ENCODE peak calls at places on chromosomes 13 and 19, in five cellular contexts. One of them, this sample, is unnamed. For H3K27me3 and H3K4me1, the result is how much of the 10 kb centered on the place peaks cover.

GRCh38 chr13:42671502-42671901 is 97.5 kb downstream of the TNFSF11 start:
- DNase-seq in pancreas: no peak
- DNase-seq in PC-3: no peak
- DNase-seq in thyroid gland: no peak
- DNase-seq in astrocyte: no peak
- DNase-seq in this sample: no peak

GRCh38 chr19:47650695-47651094 is 41.8 kb downstream of the BICRA start:
- DNase-seq in pancreas: no peak
- DNase-seq in PC-3: no peak
- DNase-seq in thyroid gland: no peak
- DNase-seq in astrocyte: no peak
- DNase-seq in this sample: no peak

GRCh38 chr19:1407662-1408299 is 395 bp downstream of the DAZAP1 start:
- DNase-seq in pancreas: peak
- DNase-seq in PC-3: no peak
- DNase-seq in thyroid gland: no peak
- DNase-seq in astrocyte: no peak
- DNase-seq in this sample: no peak

GRCh38 chr19:16535381-16535780 is 6.9 kb downstream of the CHERP start:
- DNase-seq in pancreas: no peak
- DNase-seq in PC-3: no peak
- DNase-seq in thyroid gland: no peak
- DNase-seq in astrocyte: no peak
- DNase-seq in this sample: no peak

GRCh38 chr19:3358919-3359849 is 7.2 kb upstream of the NFIC start:
- DNase-seq in pancreas: peak
- DNase-seq in PC-3: peak
- DNase-seq in thyroid gland: peak
- DNase-seq in astrocyte: no peak
- DNase-seq in this sample: no peak

GRCh38 chr13:99124695-99125334 is 75.8 kb upstream of the UBAC2 start:
- DNase-seq in pancreas: no peak
- DNase-seq in PC-3: peak
- DNase-seq in thyroid gland: no peak
- DNase-seq in astrocyte: peak
- DNase-seq in this sample: peak

GRCh38 chr19:3765121-3765520 is 2.6 kb downstream of the MRPL54 start:
- DNase-seq in pancreas: no peak
- DNase-seq in PC-3: no peak
- DNase-seq in thyroid gland: no peak
- DNase-seq in astrocyte: no peak
- DNase-seq in this sample: no peak

GRCh38 chr13:112161441-112162301 is 94.7 kb downstream of the SOX1 start:
- DNase-seq in pancreas: peak
- DNase-seq in PC-3: no peak
- DNase-seq in thyroid gland: no peak
- DNase-seq in astrocyte: no peak
- DNase-seq in this sample: no peak

GRCh38 chr13:50344717-50345116 is 329.5 kb downstream of the KCNRG start:
- DNase-seq in pancreas: no peak
- DNase-seq in PC-3: no peak
- DNase-seq in thyroid gland: no peak
- DNase-seq in astrocyte: no peak
- DNase-seq in this sample: no peak

GRCh38 chr13:50340566-50341287 is 325.5 kb downstream of the KCNRG start:
- DNase-seq in pancreas: no peak
- DNase-seq in PC-3: no peak
- DNase-seq in thyroid gland: no peak
- DNase-seq in astrocyte: no peak
- DNase-seq in this sample: no peak

GRCh38 chr13:50339291-50339690 is 324.0 kb downstream of the KCNRG start:
- DNase-seq in pancreas: no peak
- DNase-seq in PC-3: no peak
- DNase-seq in thyroid gland: no peak
- DNase-seq in astrocyte: no peak
- DNase-seq in this sample: no peak

GRCh38 chr13:50341526-50341925 is 326.3 kb downstream of the KCNRG start:
- DNase-seq in pancreas: no peak
- DNase-seq in PC-3: no peak
- DNase-seq in thyroid gland: no peak
- DNase-seq in astrocyte: no peak
- DNase-seq in this sample: no peak

GRCh38 chr13:50340146-50340545 is 324.9 kb downstream of the KCNRG start:
- DNase-seq in pancreas: no peak
- DNase-seq in PC-3: no peak
- DNase-seq in thyroid gland: no peak
- DNase-seq in astrocyte: no peak
- DNase-seq in this sample: no peak
- H3K27me3 ChIP-seq in pancreas: under half
- H3K27me3 ChIP-seq in PC-3: under half
- H3K27me3 ChIP-seq in thyroid gland: under half
- H3K27me3 ChIP-seq in astrocyte: under half
- H3K27me3 ChIP-seq in this sample: under half

GRCh38 chr19:41411094-41411493 is 13.5 kb downstream of the BCKDHA start:
- DNase-seq in pancreas: no peak
- DNase-seq in PC-3: no peak
- DNase-seq in thyroid gland: no peak
- DNase-seq in astrocyte: no peak
- DNase-seq in this sample: no peak
- H3K4me1 ChIP-seq in pancreas: under half
- H3K4me1 ChIP-seq in PC-3: under half
- H3K4me1 ChIP-seq in thyroid gland: under half
- H3K4me1 ChIP-seq in astrocyte: under half
- H3K4me1 ChIP-seq in this sample: under half

DNA sequence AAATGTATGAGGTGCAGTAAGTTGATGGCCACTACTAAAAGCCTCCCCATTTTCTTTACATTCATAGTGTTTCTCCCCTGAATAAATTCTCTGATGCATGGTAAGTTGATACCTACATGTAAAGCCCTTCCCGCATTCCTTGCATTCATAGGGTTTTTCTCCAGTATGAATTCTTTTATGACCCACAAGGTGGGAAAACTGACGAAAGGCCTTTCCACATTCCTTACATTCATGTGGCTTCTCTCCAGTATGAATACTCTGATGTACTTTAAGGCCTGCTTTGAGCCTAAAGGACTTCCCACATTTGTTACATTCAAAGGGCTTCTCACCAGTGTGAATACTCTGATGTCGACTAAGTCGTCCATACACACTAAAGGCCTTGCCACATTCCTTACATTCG is 20.5 kb downstream of the ZNF607 start:
- DNase-seq in pancreas: no peak
- DNase-seq in PC-3: no peak
- DNase-seq in thyroid gland: no peak
- DNase-seq in astrocyte: peak
- DNase-seq in this sample: peak
- H3K27me3 ChIP-seq in pancreas: under half
- H3K27me3 ChIP-seq in PC-3: under half
- H3K27me3 ChIP-seq in thyroid gland: under half
- H3K27me3 ChIP-seq in astrocyte: under half
- H3K27me3 ChIP-seq in this sample: under half

GRCh38 chr13:77306458-77306857 is 20.4 kb downstream of the MYCBP2 start:
- DNase-seq in pancreas: no peak
- DNase-seq in PC-3: no peak
- DNase-seq in thyroid gland: no peak
- DNase-seq in astrocyte: no peak
- DNase-seq in this sample: no peak

GRCh38 chr13:77309254-77309653 is 17.6 kb downstream of the MYCBP2 start:
- DNase-seq in pancreas: no peak
- DNase-seq in PC-3: no peak
- DNase-seq in thyroid gland: no peak
- DNase-seq in astrocyte: no peak
- DNase-seq in this sample: no peak

GRCh38 chr13:77312311-77312710 is 14.6 kb downstream of the MYCBP2 start:
- DNase-seq in pancreas: no peak
- DNase-seq in PC-3: no peak
- DNase-seq in thyroid gland: no peak
- DNase-seq in astrocyte: no peak
- DNase-seq in this sample: no peak

GRCh38 chr13:77310579-77311279 is 16.2 kb downstream of the MYCBP2 start:
- DNase-seq in pancreas: no peak
- DNase-seq in PC-3: peak
- DNase-seq in thyroid gland: no peak
- DNase-seq in astrocyte: no peak
- DNase-seq in this sample: no peak

GRCh38 chr13:77310161-77310560 is 16.7 kb downstream of the MYCBP2 start:
- DNase-seq in pancreas: no peak
- DNase-seq in PC-3: no peak
- DNase-seq in thyroid gland: no peak
- DNase-seq in astrocyte: no peak
- DNase-seq in this sample: no peak
- H3K4me1 ChIP-seq in pancreas: under half
- H3K4me1 ChIP-seq in PC-3: under half
- H3K4me1 ChIP-seq in thyroid gland: under half
- H3K4me1 ChIP-seq in astrocyte: under half
- H3K4me1 ChIP-seq in this sample: under half

GRCh38 chr19:29305268-29305667 is 92.3 kb upstream of the UQCRFS1 start:
- DNase-seq in pancreas: no peak
- DNase-seq in PC-3: no peak
- DNase-seq in thyroid gland: no peak
- DNase-seq in astrocyte: no peak
- DNase-seq in this sample: no peak

GRCh38 chr19:29311391-29311790 is 98.4 kb upstream of the UQCRFS1 start:
- DNase-seq in pancreas: no peak
- DNase-seq in PC-3: no peak
- DNase-seq in thyroid gland: no peak
- DNase-seq in astrocyte: no peak
- DNase-seq in this sample: no peak

GRCh38 chr19:29309637-29310036 is 96.7 kb upstream of the UQCRFS1 start:
- DNase-seq in pancreas: no peak
- DNase-seq in PC-3: no peak
- DNase-seq in thyroid gland: no peak
- DNase-seq in astrocyte: no peak
- DNase-seq in this sample: no peak

GRCh38 chr19:29303707-29304090 is 90.7 kb upstream of the UQCRFS1 start:
- DNase-seq in pancreas: no peak
- DNase-seq in PC-3: no peak
- DNase-seq in thyroid gland: no peak
- DNase-seq in astrocyte: no peak
- DNase-seq in this sample: no peak

GRCh38 chr19:29308977-29309520 is 96.1 kb upstream of the UQCRFS1 start:
- DNase-seq in pancreas: no peak
- DNase-seq in PC-3: no peak
- DNase-seq in thyroid gland: no peak
- DNase-seq in astrocyte: no peak
- DNase-seq in this sample: no peak
- H3K27me3 ChIP-seq in pancreas: under half
- H3K27me3 ChIP-seq in PC-3: under half
- H3K27me3 ChIP-seq in thyroid gland: under half
- H3K27me3 ChIP-seq in astrocyte: under half
- H3K27me3 ChIP-seq in this sample: under half

DNA sequence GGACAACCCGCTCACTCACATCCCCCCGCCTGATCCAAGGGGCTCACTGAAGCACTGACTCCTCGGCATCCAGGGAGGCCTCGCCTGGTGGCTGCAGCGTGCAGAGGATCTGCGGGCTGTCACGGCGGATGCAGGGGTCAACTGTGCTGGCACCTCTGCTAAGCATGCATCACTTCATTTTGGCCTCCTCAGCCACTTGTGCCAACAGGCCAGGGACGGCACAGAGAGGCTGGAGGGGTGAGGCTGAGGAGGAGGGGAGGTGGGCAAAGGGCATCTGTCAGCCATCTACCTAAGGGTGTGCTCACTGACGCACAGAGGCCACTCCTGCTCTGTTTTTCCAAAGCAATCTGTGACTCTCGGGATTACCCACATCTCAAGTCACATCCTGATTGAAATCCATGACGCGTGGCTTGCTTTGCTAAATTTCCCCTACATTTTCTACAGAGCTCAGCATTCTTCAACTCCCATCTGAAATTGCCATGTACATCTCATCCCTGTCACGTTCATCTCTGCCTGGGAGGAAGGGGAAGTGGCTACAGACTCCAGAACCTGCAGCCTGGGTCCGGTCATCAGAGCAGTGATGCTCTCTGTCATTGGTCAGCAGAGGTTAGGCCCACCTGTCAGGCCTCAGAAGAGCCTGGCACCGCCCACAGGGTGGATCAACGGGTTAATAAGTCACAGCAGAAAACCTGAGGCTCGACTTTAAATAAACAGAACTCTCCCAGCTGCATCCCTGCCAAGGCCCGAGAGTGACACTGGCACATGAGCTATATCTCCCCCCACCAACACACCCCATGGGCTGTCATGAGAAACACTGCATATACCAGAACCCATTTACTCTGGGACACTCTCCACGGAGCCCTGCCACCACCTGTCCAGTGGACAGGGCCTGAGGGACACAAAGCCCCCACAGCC is 17.6 kb downstream of the ELL start:
- DNase-seq in pancreas: no peak
- DNase-seq in PC-3: peak
- DNase-seq in thyroid gland: no peak
- DNase-seq in astrocyte: no peak
- DNase-seq in this sample: no peak
- H3K4me1 ChIP-seq in pancreas: under half
- H3K4me1 ChIP-seq in PC-3: under half
- H3K4me1 ChIP-seq in thyroid gland: half or more
- H3K4me1 ChIP-seq in astrocyte: under half
- H3K4me1 ChIP-seq in this sample: under half

GRCh38 chr19:10006335-10006708 is 4.0 kb downstream of the COL5A3 start:
- DNase-seq in pancreas: no peak
- DNase-seq in PC-3: no peak
- DNase-seq in thyroid gland: no peak
- DNase-seq in astrocyte: peak
- DNase-seq in this sample: no peak
- H3K27me3 ChIP-seq in pancreas: under half
- H3K27me3 ChIP-seq in PC-3: under half
- H3K27me3 ChIP-seq in thyroid gland: under half
- H3K27me3 ChIP-seq in astrocyte: under half
- H3K27me3 ChIP-seq in this sample: under half

DNA sequence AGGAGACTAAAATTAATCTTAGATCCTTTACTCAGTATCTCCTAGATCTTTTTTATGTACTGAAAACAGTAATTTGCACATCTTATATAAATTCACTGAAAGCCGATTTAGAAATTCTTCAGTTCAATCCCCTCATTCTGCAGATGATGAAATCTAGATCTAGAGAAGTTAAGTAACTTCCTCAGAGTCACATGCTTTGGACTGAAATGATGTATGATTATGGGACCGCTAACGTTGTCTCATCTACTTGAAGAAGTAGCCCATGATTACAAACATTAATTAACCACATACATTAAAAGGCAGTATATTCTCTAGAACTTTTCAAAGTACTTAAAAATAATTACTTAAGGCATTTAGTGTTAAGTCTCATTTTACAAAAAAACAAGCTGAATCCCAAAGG is 37.8 kb downstream of the ELF1 start:
- DNase-seq in pancreas: no peak
- DNase-seq in PC-3: no peak
- DNase-seq in thyroid gland: no peak
- DNase-seq in astrocyte: no peak
- DNase-seq in this sample: no peak
- H3K4me1 ChIP-seq in pancreas: under half
- H3K4me1 ChIP-seq in PC-3: under half
- H3K4me1 ChIP-seq in thyroid gland: half or more
- H3K4me1 ChIP-seq in astrocyte: under half
- H3K4me1 ChIP-seq in this sample: under half

This sample was measured in foreskin keratinocyte.